ENCODE peak calls at places on chromosomes 7 and 10, in four cellular contexts. H is AG10803, V is cardiac fibroblast, Z is SK-N-SH. O is an unnamed sample.

GRCh38 chr10:34028936-34029335 is 694.5 kb upstream of the NRP1 start:
- DNase-seq in Z (no peak), V (no peak), H (no peak), O (no peak)

GRCh38 chr7:108418941-108419340 is 37.3 kb downstream of the NRCAM start:
- DNase-seq in H (no peak), V (peak; percentile 41), Z (no peak), O (peak; percentile 39)

GRCh38 chr7:2540133-2540532 is 15.2 kb downstream of the BRAT1 start:
- DNase-seq in V (no peak), Z (no peak), H (no peak), O (no peak)

GRCh38 chr7:50594136-50594535 is 28.9 kb upstream of the DDC start:
- DNase-seq in V (no peak), Z (no peak), H (no peak), O (no peak)

GRCh38 chr7:139543801-139544603 is 20.5 kb downstream of the CLEC2L start:
- DNase-seq in H (no peak), Z (peak; percentile 56), V (no peak), O (no peak)

GRCh38 chr10:71237843-71238623 is 25.7 kb downstream of the UNC5B start:
- DNase-seq in H (no peak), V (no peak), Z (no peak), O (no peak)

GRCh38 chr7:134920026-134920758 is 66.1 kb upstream of the AGBL3 start:
- DNase-seq in H (peak; percentile 96), Z (no peak), V (peak; percentile 34), O (peak; percentile 92)

GRCh38 chr10:58013406-58013805 is 254.3 kb downstream of the IPMK start:
- DNase-seq in Z (no peak), H (no peak), V (no peak), O (no peak)

GRCh38 chr7:64869121-64869725 is 33.9 kb upstream of the ZNF273 start:
- DNase-seq in V (no peak), H (no peak), Z (peak; percentile 28), O (no peak)

GRCh38 chr7:41745451-41745850 is 42.6 kb upstream of the INHBA start:
- DNase-seq in H (no peak), Z (no peak), V (no peak), O (peak; percentile 63)

GRCh38 chr7:70660819-70661191 is 471.1 kb upstream of the GALNT17 start:
- DNase-seq in V (no peak), Z (no peak), H (no peak), O (no peak)

GRCh38 chr7:2477447-2478386 is 1.5 kb upstream of the GRIFIN start:
- DNase-seq in Z (peak; percentile 100), H (peak; percentile 59), V (peak; percentile 64), O (peak; percentile 22)

GRCh38 chr7:155459133-155459866 is 1.4 kb downstream of the EN2 start:
- DNase-seq in Z (peak; percentile 58), V (no peak), H (no peak), O (no peak)

GRCh38 chr10:50398383-50398782 is 147.1 kb upstream of the ASAH2 start:
- DNase-seq in Z (no peak), H (peak; percentile 31), V (peak; percentile 82), O (peak; percentile 63)

GRCh38 chr7:96131525-96131924 is 190.4 kb downstream of the SLC25A13 start:
- DNase-seq in Z (no peak), H (no peak), V (no peak), O (no peak)
- TF ChIP-seq CTCF in Z (no peak), H (no peak), V (no peak), O (no peak)

GRCh38 chr10:1202343-1202742 is 146.2 kb downstream of the WDR37 start:
- DNase-seq in V (no peak), Z (no peak), H (no peak), O (no peak)
- H3K4me3 ChIP-seq in V (no peak overlapping the region), Z (no peak overlapping the region), H (no peak overlapping the region), O (no peak overlapping the region)

GRCh38 chr7:116337800-116338199 is 127.5 kb downstream of the TES start:
- DNase-seq in Z (no peak), V (no peak), H (no peak), O (no peak)

GRCh38 chr7:116339564-116339963 is 129.2 kb downstream of the TES start:
- DNase-seq in Z (no peak), V (no peak), H (no peak), O (peak; percentile 55)

GRCh38 chr7:116340201-116340847 is 130.0 kb downstream of the TES start:
- DNase-seq in H (no peak), V (no peak), Z (no peak), O (no peak)

GRCh38 chr7:116342125-116342524 is 131.8 kb downstream of the TES start:
- DNase-seq in H (peak; percentile 15), V (no peak), Z (no peak), O (no peak)

DNA sequence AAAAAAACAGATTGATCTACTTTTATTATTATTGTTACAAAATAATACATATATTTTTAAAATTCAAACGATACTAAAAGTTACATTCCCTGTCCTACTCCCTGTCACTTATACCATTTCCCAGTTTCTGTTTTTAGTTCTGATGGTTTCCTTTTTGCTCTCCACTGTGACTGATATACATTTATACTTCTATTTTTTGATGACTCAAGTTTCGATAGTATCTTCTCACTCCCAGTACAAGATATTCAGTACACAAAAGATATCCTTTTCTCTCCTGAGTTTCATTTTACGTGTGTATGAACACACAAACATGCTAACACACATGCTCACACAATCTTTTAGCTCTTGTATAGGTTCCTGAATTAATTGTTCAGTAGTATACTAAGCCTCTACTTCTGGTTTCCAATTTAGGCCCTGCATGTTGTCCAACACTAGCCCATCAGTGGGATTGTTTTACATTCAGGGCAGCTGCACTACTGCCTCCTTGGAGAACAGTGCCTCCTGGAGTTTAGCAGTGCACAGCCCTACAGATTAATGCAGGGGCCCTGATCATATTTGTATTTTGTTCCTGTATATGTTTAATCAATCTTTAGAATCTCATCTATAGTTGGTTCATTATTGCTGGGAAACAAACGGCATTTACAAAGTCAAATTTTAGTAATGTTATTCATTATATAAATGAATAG is 131.0 kb downstream of the TES start:
- DNase-seq in V (no peak), H (no peak), Z (no peak), O (no peak)
- TF ChIP-seq CTCF in V (peak; percentile 30), H (no peak), Z (peak; percentile 64), O (peak; percentile 7)

DNA sequence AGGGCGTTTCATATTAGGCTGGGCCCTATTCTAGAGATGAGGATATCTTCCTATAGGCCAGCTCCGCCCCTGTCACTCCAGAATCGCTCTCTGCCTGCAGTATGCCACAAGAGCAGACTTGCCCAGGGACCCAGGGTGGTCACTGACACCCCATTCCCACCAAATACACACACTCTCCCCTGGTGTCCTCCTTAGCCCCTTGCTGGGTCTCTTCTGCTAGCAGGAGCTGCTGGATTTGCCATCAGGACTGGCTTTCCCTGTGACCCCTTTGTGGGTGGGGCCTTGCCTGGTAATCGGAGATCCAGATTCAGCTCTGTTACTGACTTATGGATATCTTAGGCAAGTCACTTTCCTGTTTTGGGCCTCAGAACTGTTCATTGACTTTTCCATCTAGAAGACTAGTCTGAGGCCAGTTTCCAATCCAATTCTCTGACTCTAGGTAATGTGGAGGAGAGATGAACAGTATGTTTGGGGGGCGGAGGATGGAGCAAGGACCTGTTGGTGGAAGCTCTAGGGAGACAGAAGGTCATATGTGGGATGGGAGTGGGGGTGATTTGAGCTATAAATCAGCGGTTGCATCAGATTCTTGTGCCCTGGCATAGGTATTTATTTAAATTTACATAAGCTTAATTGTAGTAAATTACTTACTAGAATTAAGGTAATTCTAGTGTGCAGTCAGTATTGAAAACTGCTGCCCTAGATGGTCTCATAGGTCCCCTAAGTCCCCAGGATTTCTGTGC is 1.6 kb downstream of the TSPAN15 start:
- DNase-seq in Z (no peak), H (no peak), V (no peak), O (no peak)
- H3K4me3 ChIP-seq in Z (no peak overlapping the region), H (no peak overlapping the region), V (no peak overlapping the region), O (no peak overlapping the region)

GRCh38 chr10:17236468-17236886 is 8.4 kb downstream of the VIM start:
- DNase-seq in V (peak; percentile 57), Z (no peak), H (no peak), O (peak; percentile 36)

GRCh38 chr10:17235136-17235535 is 7.1 kb downstream of the VIM start:
- DNase-seq in Z (no peak), V (no peak), H (peak; percentile 53), O (peak; percentile 32)

GRCh38 chr10:17232276-17232987 is 4.4 kb downstream of the VIM start:
- DNase-seq in H (no peak), V (no peak), Z (no peak), O (peak; percentile 51)

GRCh38 chr10:17233534-17233933 is 5.5 kb downstream of the VIM start:
- DNase-seq in V (peak; percentile 76), Z (no peak), H (peak; percentile 66), O (peak; percentile 59)

GRCh38 chr10:17234541-17234940 is 6.5 kb downstream of the VIM start:
- DNase-seq in H (no peak), Z (no peak), V (no peak), O (no peak)
- TF ChIP-seq CTCF in H (no peak), Z (no peak), V (no peak), O (no peak)

GRCh38 chr10:69384320-69384719 is 32.4 kb downstream of the TACR2 start:
- DNase-seq in Z (no peak), V (no peak), H (no peak), O (no peak)

GRCh38 chr10:69388488-69388887 is 28.2 kb downstream of the TACR2 start:
- DNase-seq in Z (no peak), V (no peak), H (no peak), O (no peak)

GRCh38 chr10:69383485-69384089 is 33.1 kb downstream of the TACR2 start:
- DNase-seq in V (peak; percentile 54), Z (no peak), H (peak; percentile 74), O (peak; percentile 67)

GRCh38 chr10:69387500-69387899 is 29.2 kb downstream of the TACR2 start:
- DNase-seq in V (no peak), H (no peak), Z (no peak), O (no peak)

DNA sequence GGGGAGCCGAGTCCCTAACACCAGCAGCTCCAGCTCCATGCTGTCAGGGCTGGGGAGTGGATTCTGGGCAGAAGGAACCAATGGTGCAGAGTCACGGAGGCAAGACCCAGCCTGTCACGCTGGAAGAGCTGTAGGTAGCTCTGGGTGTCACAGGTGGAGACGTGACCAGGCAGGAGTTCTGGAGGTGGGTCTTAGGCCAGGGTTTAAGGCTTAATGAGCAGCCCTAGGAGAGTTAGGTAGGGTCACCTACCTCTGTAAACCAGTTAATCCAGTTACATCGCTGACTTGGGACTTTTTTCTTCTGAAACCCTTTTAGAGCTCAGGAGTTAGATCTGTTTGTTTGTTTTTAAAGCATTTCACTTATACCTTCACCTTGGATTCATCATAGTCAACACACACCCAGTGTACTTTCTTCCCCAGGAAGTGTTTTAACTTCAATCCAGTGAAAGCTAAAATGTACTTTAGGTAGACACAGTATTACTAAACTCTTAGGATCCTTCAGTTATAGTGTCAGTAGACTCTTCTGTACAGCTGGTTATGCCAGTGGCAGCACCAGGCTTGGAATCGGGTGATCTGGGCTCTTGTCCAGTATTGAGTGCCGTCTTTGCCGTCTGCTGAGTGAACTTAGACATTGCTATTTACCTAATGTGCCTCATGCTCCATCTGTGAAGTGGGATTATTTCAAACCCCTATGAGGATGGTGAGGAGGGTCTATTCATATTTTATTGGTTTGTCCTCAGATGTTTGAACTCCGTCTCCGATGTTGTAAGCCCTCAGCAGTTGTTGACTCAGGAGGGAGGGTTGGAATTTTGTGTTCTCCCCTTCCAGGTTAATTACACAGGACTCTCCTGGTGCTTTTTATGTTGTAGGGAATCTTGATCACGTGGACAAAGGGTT is 31.0 kb downstream of the TACR2 start:
- DNase-seq in H (no peak), Z (no peak), V (no peak), O (no peak)
- H3K4me3 ChIP-seq in H (no peak overlapping the region), Z (no peak overlapping the region), V (no peak overlapping the region), O (no peak overlapping the region)